ENCODE peak calls at places on chromosome 22, in seven cellular contexts. Y, D, U, H, O, T and N are unnamed samples.

GRCh38 chr22:32515074-32515473 is 40.5 kb downstream of the FBXO7 start:
- DNase-seq in O (no peak), U (no peak), T (no peak), H (no peak), Y (no peak), D (no peak), N (no peak)

GRCh38 chr22:25081409-25081824 is 118.2 kb upstream of the CRYBB3 start:
- DNase-seq in U (no peak), O (no peak), T (no peak), Y (no peak), D (peak; percentile 19), H (no peak), N (no peak)

GRCh38 chr22:16568425-16568758 is 24.2 kb downstream of the CCT8L2 start:
- DNase-seq in T (no peak), H (no peak), D (no peak), Y (no peak), U (no peak), O (no peak), N (no peak)

GRCh38 chr22:23397618-23398567 is 182.2 kb downstream of the IGLL1 start:
- DNase-seq in H (no peak), O (no peak), U (no peak), T (no peak), D (no peak), Y (no peak), N (no peak)

GRCh38 chr22:17105143-17106129 is 15.7 kb downstream of the TMEM121B start:
- DNase-seq in Y (no peak), U (no peak), O (no peak), D (no peak), H (no peak), T (no peak), N (no peak)

GRCh38 chr22:24001314-24001713 is 3.9 kb downstream of the GSTT4 start:
- DNase-seq in Y (no peak), T (no peak), H (no peak), U (peak; percentile 69), D (no peak), O (no peak), N (no peak)

GRCh38 chr22:29112102-29112501 is 39.3 kb downstream of the KREMEN1 start:
- DNase-seq in O (no peak), U (no peak), H (no peak), D (no peak), Y (no peak), T (no peak), N (no peak)

GRCh38 chr22:38755155-38755910 is 465 bp downstream of the SUN2 start:
- DNase-seq in H (peak; percentile 98), Y (peak; percentile 92), O (peak; percentile 96), D (peak; percentile 73), T (peak; percentile 95), U (peak; percentile 64), N (peak; percentile 90)

GRCh38 chr22:20001082-20001638 is 15.5 kb downstream of the ARVCF start:
- DNase-seq in T (no peak), D (no peak), O (no peak), U (no peak), Y (no peak), H (peak; percentile 6), N (no peak)

GRCh38 chr22:22810018-22810427 is 77.6 kb upstream of the IGLL5 start:
- DNase-seq in H (peak; percentile 52), D (no peak), T (peak; percentile 28), U (peak; percentile 80), Y (no peak), O (no peak), N (peak; percentile 79)

GRCh38 chr22:35697142-35697541 is 20.5 kb upstream of the APOL5 start:
- DNase-seq in U (no peak), H (no peak), D (no peak), Y (no peak), T (no peak), O (no peak), N (no peak)

GRCh38 chr22:17303840-17304779 is 65.2 kb upstream of the CECR2 start:
- DNase-seq in O (no peak), Y (no peak), D (no peak), T (peak; percentile 22), U (no peak), H (no peak), N (no peak)

GRCh38 chr22:32723632-32724031 is 77.9 kb upstream of the TIMP3 start:
- DNase-seq in D (peak; percentile 94), Y (peak; percentile 69), O (peak; percentile 70), H (peak; percentile 76), U (no peak), T (peak; percentile 61), N (no peak)

GRCh38 chr22:35649026-35649553 is 844 bp downstream of the APOL6 start:
- DNase-seq in H (no peak), U (peak; percentile 6), T (no peak), O (no peak), D (no peak), Y (no peak), N (peak; percentile 34)

GRCh38 chr22:29269230-29269604 is 1.1 kb downstream of the EWSR1 start:
- DNase-seq in U (no peak), O (peak; percentile 40), T (no peak), D (no peak), H (no peak), Y (no peak), N (peak; percentile 60)

GRCh38 chr22:19723990-19724827 is 870 bp downstream of the GP1BB start:
- DNase-seq in O (no peak), Y (no peak), D (peak; percentile 25), U (peak; percentile 79), T (no peak), H (no peak), N (no peak)

GRCh38 chr22:35629406-35630234 is 12.5 kb upstream of the MB start:
- DNase-seq in O (peak; percentile 91), D (peak; percentile 99), H (peak; percentile 76), Y (peak; percentile 61), T (peak; percentile 84), U (peak; percentile 57), N (peak; percentile 94)

GRCh38 chr22:38422615-38423511 is 32.1 kb downstream of the KCNJ4 start:
- DNase-seq in Y (no peak), U (peak; percentile 59), T (no peak), H (no peak), D (no peak), O (no peak), N (no peak)

GRCh38 chr22:23315341-23315917 is 135.1 kb downstream of the BCR start:
- DNase-seq in Y (peak; percentile 45), T (no peak), O (peak; percentile 75), H (no peak), U (peak; percentile 82), D (peak; percentile 68), N (peak; percentile 90)

GRCh38 chr22:19109198-19110063 is 12.8 kb downstream of the DGCR2 start:
- DNase-seq in H (no peak), O (no peak), T (peak; percentile 69), U (no peak), D (peak; percentile 67), Y (no peak), N (no peak)

GRCh38 chr22:23053051-23053707 is 17.1 kb upstream of the GNAZ start:
- DNase-seq in D (no peak), T (no peak), H (no peak), Y (no peak), U (peak; percentile 23), O (peak; percentile 4), N (peak; percentile 65)

GRCh38 chr22:38707346-38707745 is 1.6 kb downstream of the GTPBP1 start:
- DNase-seq in O (no peak), H (no peak), U (no peak), Y (no peak), D (peak; percentile 63), T (no peak), N (no peak)

GRCh38 chr22:24201681-24202590 is 20.6 kb downstream of the SUSD2 start:
- DNase-seq in D (no peak), O (no peak), Y (no peak), H (no peak), T (no peak), U (no peak), N (no peak)

GRCh38 chr22:23245045-23245798 is 64.9 kb downstream of the BCR start:
- DNase-seq in T (no peak), U (no peak), Y (no peak), O (no peak), H (no peak), D (peak; percentile 58), N (no peak)

GRCh38 chr22:42910221-42910942 is 53.3 kb upstream of the ARFGAP3 start:
- DNase-seq in T (no peak), H (no peak), O (no peak), Y (no peak), U (no peak), D (no peak), N (no peak)
- TF ChIP-seq CTCF in T (no peak), H (peak; percentile 52), O (no peak), Y (peak; percentile 5), U (no peak), D (no peak), N (no peak)

DNA sequence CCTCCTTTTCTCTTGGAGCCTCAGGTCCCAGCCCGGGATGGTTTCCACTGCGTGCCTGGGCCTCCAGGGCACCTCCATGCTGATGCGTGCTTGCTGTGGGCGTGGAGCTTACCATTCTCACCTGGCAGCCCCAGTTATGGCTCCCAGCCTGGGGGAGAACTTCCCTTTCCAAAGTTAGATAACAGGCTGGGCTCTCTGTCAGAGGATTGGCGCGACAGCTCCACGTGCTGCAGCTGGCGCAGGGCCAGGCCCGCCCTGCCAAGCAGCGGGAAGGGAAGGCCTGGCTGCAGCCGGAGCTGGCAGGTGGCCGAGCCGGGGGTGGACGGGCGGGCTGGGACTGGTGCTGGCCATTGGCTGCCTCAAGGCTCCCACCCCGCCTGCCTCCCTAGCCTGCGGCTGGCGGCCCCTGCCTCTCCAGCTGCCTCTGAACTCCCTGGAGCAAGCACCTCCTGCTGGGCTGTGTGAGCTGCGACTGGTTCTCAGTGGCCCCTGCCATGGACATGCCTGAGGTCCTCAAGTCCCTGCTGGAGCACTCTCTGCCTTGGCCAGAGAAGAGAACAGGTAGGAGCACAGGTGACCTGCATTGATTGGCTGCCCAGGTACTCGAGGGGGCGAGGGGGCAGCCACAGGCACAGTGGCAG is 14.6 kb upstream of the TEF start:
- DNase-seq in T (peak; percentile 96), O (peak; percentile 94), Y (peak; percentile 98), U (peak; percentile 79), D (peak; percentile 95), H (peak; percentile 98), N (peak; percentile 97)
- TF ChIP-seq CTCF in T (no peak), O (no peak), Y (no peak), U (no peak), D (peak; percentile 33), H (peak; percentile 39), N (no peak)

DNA sequence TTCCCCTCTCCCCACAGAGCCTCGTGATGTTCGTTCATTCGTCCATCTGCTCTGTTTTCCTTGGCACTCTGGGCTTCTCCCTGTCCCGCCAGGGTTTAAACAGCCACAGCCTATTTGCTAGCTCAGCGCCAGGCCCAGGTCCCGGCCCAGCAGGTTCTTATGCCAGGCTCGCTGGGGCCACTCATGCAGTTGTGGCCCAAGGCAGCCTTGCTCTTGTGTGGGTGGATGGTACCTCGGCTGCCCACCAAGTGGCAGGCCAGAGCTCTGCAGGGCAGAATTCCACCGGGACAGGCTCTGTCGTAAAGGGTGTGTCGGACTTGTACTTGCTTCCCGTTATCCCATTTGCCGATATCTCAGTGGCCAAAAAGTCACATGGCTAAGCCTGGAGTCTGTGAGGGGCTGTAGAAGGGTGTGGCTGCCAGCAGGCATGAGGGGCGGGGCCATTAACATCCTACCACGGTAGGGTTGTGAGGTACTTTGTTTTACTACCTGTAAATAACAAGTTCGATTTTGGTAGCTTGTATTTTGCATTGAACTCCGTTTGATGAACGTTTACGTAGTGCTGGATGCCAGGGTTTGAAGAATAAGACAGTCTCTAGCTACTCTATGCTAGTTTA is 7.9 kb downstream of the FAM118A start:
- DNase-seq in Y (peak; percentile 45), U (peak; percentile 63), O (peak; percentile 85), H (peak; percentile 60), T (no peak), D (peak; percentile 57), N (no peak)
- TF ChIP-seq CTCF in Y (no peak), U (peak; percentile 46), O (peak; percentile 14), H (peak; percentile 49), T (no peak), D (peak; percentile 34), N (peak; percentile 37)

GRCh38 chr22:31399211-31400022 is at the start of gene DRG1:
- DNase-seq in H (peak; percentile 98), O (peak; percentile 96), Y (peak; percentile 98), T (peak; percentile 96), U (peak; percentile 97), D (peak; percentile 92), N (peak; percentile 98)
- TF ChIP-seq CTCF in H (no peak), O (no peak), Y (no peak), T (peak; percentile 8), U (no peak), D (no peak), N (no peak)